ENCODE peak calls at places on chromosomes 5 and 9, in four cellular contexts. M is naive thymus-derived CD8-positive, alpha-beta T cell; F is CD8-positive, alpha-beta memory T cell; C is stimulated activated CD4-positive, alpha-beta T cell treated with anti-CD3 and anti-CD28 coated beads, Interleukin-1b, Interleukin-23, amount 100 ng/mL, for 4 hours. B is an unnamed sample.

GRCh38 chr5:3522491-3522890 is 73.1 kb upstream of the IRX1 start:
- DNase-seq in M (no peak), F (no peak), C (no peak), B (no peak)

GRCh38 chr5:66864240-66864884 is 268.2 kb downstream of the MAST4 start:
- DNase-seq in M (no peak), F (peak; percentile 1), C (no peak), B (peak; percentile 23)

GRCh38 chr9:72948906-72949582 is 3.8 kb downstream of the ALDH1A1 start:
- DNase-seq in M (no peak), F (no peak), C (no peak), B (no peak)

GRCh38 chr9:119370816-119371215 is 1.6 kb upstream of the BRINP1 start:
- DNase-seq in M (no peak), F (no peak), C (no peak), B (no peak)

GRCh38 chr9:35519697-35520403 is 29.9 kb downstream of the RUSC2 start:
- DNase-seq in M (no peak), F (no peak), C (no peak), B (no peak)

GRCh38 chr9:134847752-134848432 is 32.7 kb upstream of the FCN2 start:
- DNase-seq in M (peak; percentile 58), F (no peak), C (no peak), B (no peak)

GRCh38 chr9:75988663-75989062 is 98.2 kb downstream of the PCSK5 start:
- DNase-seq in M (no peak), F (no peak), C (no peak), B (no peak)

GRCh38 chr9:122370869-122371467 is at the start of gene PTGS1:
- DNase-seq in M (no peak), F (no peak), C (no peak), B (no peak)

GRCh38 chr5:135287551-135287950 is 111.5 kb downstream of the MACROH2A1 start:
- DNase-seq in M (no peak), F (no peak), C (no peak), B (no peak)

GRCh38 chr5:21593261-21593660 is 1259.9 kb downstream of the CDH12 start:
- DNase-seq in M (no peak), F (no peak), C (no peak), B (no peak)

GRCh38 chr5:149605998-149606721 is 24.9 kb downstream of the ARHGEF37 start:
- DNase-seq in M (no peak), F (no peak), C (no peak), B (no peak)

GRCh38 chr9:123401879-123402513 is 46.0 kb downstream of the CRB2 start:
- DNase-seq in M (no peak), F (no peak), C (no peak), B (no peak)

GRCh38 chr5:142808778-142809606 is 38.8 kb downstream of the ARHGAP26 start:
- DNase-seq in M (no peak), F (no peak), C (no peak), B (no peak)

GRCh38 chr5:102858808-102859207 is 103.7 kb downstream of the PAM start:
- DNase-seq in M (no peak), F (no peak), C (no peak), B (no peak)

GRCh38 chr5:32710335-32710858 is 724 bp upstream of the NPR3 start:
- DNase-seq in M (no peak), F (no peak), C (no peak), B (no peak)

GRCh38 chr5:83368317-83368716 is 103.2 kb upstream of the VCAN start:
- DNase-seq in M (no peak), F (no peak), C (no peak), B (no peak)

GRCh38 chr9:87878930-87879603 is 3.6 kb upstream of the SPATA31E1 start:
- DNase-seq in M (no peak), F (no peak), C (no peak), B (no peak)

GRCh38 chr9:86669442-86669841 is 277.9 kb downstream of the GAS1 start:
- DNase-seq in M (no peak), F (no peak), C (no peak), B (no peak)

GRCh38 chr9:96061293-96061987 is 185.9 kb downstream of the ERCC6L2 start:
- DNase-seq in M (peak; percentile 83), F (peak; percentile 22), C (peak; percentile 47), B (peak; percentile 34)

GRCh38 chr5:40386293-40386692 is 293.4 kb upstream of the PTGER4 start:
- DNase-seq in M (no peak), F (peak; percentile 53), C (no peak), B (peak; percentile 43)

GRCh38 chr5:141596867-141597266 is 21.9 kb downstream of the DIAPH1 start:
- DNase-seq in M (no peak), F (no peak), C (no peak), B (no peak)

GRCh38 chr5:107337281-107337680 is 333.5 kb downstream of the EFNA5 start:
- DNase-seq in M (no peak), F (no peak), C (no peak), B (no peak)

B was measured in effector memory CD8-positive, alpha-beta T cell.